ENCODE peak calls at places on chromosomes 7 and 10, in four cellular contexts. A is HepG2, U is GM12878, S is K562. L is an unnamed sample.
A peak's percentile ranks its signal among the peaks of the same experiment; 100 is the strongest.

GRCh38 chr10:22699976-22700375 is 14.4 kb downstream of the PIP4K2A start:
- DNase-seq in A (no peak), U (no peak), S (no peak), L (no peak)

GRCh38 chr7:103037476-103037822 is 37.1 kb downstream of the FBXL13 start:
- DNase-seq in A (peak; percentile 4), U (no peak), S (no peak), L (no peak)

GRCh38 chr7:80231719-80232118 is 97.1 kb downstream of the GNAI1 start:
- DNase-seq in A (no peak), U (no peak), S (no peak), L (no peak)

GRCh38 chr10:77592946-77593636 is 44.5 kb downstream of the KCNMA1 start:
- DNase-seq in A (no peak), U (no peak), S (peak; percentile 27), L (no peak)

GRCh38 chr10:60913091-60913490 is 30.9 kb downstream of the RHOBTB1 start:
- DNase-seq in A (no peak), U (no peak), S (no peak), L (no peak)

GRCh38 chr7:77738871-77739270 is 42.6 kb downstream of the RSBN1L start:
- DNase-seq in A (no peak), U (no peak), S (no peak), L (no peak)

GRCh38 chr10:113565364-113565763 is 12.5 kb downstream of the HABP2 start:
- DNase-seq in A (no peak), U (no peak), S (no peak), L (peak; percentile 13)

GRCh38 chr7:82605247-82605864 is 161.8 kb upstream of the CACNA2D1 start:
- DNase-seq in A (peak; percentile 6), U (no peak), S (peak; percentile 29), L (peak; percentile 38)

GRCh38 chr7:132398253-132398913 is 177.9 kb downstream of the PLXNA4 start:
- DNase-seq in A (no peak), U (no peak), S (no peak), L (no peak)

GRCh38 chr10:32141018-32141807 is 85.0 kb upstream of the KIF5B start:
- DNase-seq in A (no peak), U (no peak), S (no peak), L (no peak)

GRCh38 chr7:93015193-93016084 is 102.3 kb downstream of the SAMD9 start:
- DNase-seq in A (no peak), U (no peak), S (no peak), L (no peak)
- TF ChIP-seq ZNF274 in A (no peak), U (no peak), S (no peak), L (no peak)

DNA sequence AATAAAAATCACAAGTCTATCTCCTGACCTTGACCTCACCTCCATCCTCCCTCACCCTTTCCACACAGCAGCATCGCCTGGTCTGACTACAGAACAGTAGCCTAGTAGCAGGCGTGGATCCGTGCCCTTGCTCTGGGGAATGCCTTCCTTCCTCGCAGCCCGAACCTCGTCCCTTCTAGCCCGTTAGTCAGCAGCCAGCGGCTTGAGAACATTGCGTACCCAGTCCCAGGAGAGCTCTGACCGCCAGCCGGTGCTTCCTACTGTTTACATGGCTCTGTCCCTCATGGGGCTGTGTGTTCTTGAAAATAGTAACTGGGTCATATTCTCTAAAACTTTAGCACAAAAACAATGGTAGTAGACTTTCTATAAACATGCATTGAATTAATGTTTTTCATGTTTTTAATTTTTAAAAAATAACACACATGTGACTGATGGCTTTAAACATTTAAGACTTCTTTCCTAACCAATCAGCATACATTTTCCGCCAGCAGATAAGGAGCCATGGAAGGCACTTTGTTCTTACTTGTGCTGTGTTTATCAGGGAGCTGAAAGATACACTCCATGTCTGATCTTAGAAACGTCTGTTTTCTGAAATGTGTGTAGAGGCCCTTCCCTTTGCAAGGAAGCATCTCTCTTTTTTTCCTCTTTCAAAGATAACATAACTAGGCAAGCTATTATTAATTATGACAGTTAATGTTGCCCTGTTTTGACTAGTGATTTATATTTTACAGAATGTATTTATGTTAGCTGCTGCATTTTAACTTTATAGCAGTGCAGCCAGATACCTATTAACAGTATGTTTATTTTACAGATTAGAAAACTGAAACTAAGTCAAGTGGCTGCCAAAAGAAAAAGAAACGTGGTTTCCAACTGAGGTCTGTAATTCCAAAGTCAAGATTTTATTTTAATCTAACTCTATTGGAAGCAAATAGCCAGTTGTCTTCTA is 683.0 kb upstream of the IGFBP3 start:
- DNase-seq in A (no peak), U (no peak), S (no peak), L (no peak)
- TF ChIP-seq ZNF274 in A (no peak), U (no peak), S (no peak), L (no peak)

DNA sequence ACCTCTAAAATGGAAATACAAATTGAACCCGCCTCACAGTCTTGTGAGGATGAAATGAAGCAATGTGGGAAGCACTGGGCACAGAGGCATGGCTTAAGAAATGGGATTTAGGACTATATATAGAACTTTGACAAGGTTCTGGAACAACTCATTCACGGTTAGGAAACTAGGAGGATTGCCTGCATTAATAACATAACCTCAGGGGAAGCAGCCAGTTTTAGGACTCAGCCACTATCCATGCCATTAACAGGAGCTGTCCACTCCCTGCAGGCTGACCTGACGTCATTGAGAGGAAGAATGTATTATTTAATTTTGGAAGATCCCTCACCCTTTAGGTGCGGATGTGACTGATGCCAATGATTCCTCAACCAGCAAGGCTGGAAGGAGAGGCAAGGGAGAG is 34.8 kb downstream of the ITGB8 start:
- DNase-seq in A (no peak), U (no peak), S (no peak), L (no peak)
- TF ChIP-seq ZNF274 in A (no peak), U (no peak), S (no peak), L (no peak)

GRCh38 chr10:17056781-17057191 is 72.8 kb downstream of the CUBN start:
- DNase-seq in A (no peak), U (no peak), S (no peak), L (no peak)
- TF ChIP-seq ZNF274 in A (no peak), U (no peak), S (no peak), L (no peak)

GRCh38 chr10:101987136-101987535 is 68.8 kb downstream of the ARMH3 start:
- DNase-seq in A (no peak), U (no peak), S (no peak), L (no peak)

GRCh38 chr10:101986277-101986971 is 69.5 kb downstream of the ARMH3 start:
- DNase-seq in A (no peak), U (no peak), S (no peak), L (no peak)
- TF ChIP-seq ZNF274 in A (no peak), U (no peak), S (no peak), L (no peak)

DNA sequence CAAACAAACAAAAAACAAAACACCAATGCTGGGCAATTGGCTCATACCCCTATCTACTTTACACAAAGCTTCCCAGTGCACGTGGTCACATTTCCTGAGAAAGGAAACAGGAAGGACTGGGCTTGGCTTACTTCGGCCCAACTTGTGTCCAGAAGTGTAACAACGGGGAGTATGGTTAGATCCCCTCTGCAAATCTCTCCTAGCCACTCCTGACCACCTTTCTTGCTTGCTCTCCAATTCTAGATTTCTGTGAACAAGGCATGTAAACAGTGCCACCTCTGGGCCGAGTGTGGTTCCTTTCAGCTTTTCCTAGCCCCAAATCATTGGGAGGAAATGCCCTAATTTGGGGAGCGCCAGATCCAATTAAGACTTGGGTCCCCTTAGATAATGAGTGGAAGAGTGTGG is 21.0 kb upstream of the FRAT2 start:
- DNase-seq in A (no peak), U (no peak), S (no peak), L (no peak)
- TF ChIP-seq ZNF274 in A (no peak), U (no peak), S (no peak), L (no peak)

GRCh38 chr7:149373089-149373488 is 87.8 kb downstream of the ZNF777 start:
- DNase-seq in A (no peak), U (no peak), S (no peak), L (no peak)

GRCh38 chr7:149367417-149367816 is 93.4 kb downstream of the ZNF777 start:
- DNase-seq in A (no peak), U (no peak), S (no peak), L (no peak)

GRCh38 chr7:149375234-149376008 is 85.4 kb downstream of the ZNF777 start:
- DNase-seq in A (no peak), U (no peak), S (no peak), L (no peak)

GRCh38 chr7:149370790-149371189 is 90.1 kb downstream of the ZNF777 start:
- DNase-seq in A (no peak), U (no peak), S (no peak), L (no peak)

DNA sequence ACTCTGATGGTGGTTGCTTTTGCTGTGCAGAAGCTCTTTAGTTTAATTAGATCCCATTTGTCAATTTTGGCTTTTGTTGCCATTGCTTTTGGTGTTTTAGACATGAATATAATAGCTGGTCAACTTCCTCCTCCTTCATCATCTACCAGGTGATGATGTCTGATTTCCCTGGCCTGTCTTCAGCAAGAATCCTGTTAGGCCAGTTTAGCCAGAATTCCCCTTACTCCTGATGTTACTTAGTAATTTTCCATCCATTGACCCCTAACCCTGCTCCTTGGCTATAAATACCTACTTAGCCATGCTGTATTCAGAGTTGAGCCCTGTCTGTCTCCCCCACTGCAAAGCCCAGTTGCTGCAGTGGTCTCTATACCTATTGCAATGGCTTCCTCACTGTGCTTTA is 91.4 kb downstream of the ZNF777 start:
- DNase-seq in A (no peak), U (no peak), S (no peak), L (no peak)
- TF ChIP-seq ZNF274 in A (no peak), U (no peak), S (no peak), L (no peak)

GRCh38 chr10:127887497-127888415 is 5.0 kb downstream of the CLRN3 start:
- DNase-seq in A (no peak), U (no peak), S (no peak), L (no peak)
- TF ChIP-seq ZNF274 in A (no peak), U (no peak), S (no peak), L (no peak)

GRCh38 chr7:105345003-105345402 is 43.7 kb downstream of the SRPK2 start:
- DNase-seq in A (no peak), U (no peak), S (no peak), L (no peak)

GRCh38 chr7:105346593-105347322 is 42.0 kb downstream of the SRPK2 start:
- DNase-seq in A (no peak), U (no peak), S (no peak), L (no peak)

GRCh38 chr7:105350906-105351305 is 37.8 kb downstream of the SRPK2 start:
- DNase-seq in A (no peak), U (no peak), S (no peak), L (no peak)

GRCh38 chr7:105346138-105346537 is 42.6 kb downstream of the SRPK2 start:
- DNase-seq in A (no peak), U (no peak), S (no peak), L (no peak)

DNA sequence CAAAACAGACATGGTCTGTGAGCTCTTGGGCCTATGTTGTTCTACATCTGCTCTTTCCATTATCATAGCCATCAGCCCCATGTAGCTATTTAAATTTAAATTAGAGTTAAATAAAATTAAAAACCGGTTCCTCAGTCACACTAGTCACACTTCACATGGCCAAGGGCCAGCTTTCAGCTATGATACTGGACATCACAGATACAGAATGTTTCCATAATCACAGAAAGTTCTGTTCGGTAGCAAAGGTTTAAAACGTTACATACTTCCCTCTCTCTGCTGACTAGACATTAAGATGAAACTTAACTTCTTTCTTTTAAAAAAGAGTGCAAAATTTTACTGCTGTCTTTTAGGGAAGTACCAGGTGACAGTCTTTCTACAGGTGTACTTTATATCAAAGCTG is 43.0 kb downstream of the SRPK2 start:
- DNase-seq in A (no peak), U (no peak), S (no peak), L (no peak)
- TF ChIP-seq ZNF274 in A (no peak), U (no peak), S (no peak), L (no peak)